ENCODE peak calls at places on chromosomes 7 and 10, in four cellular contexts. S is astrocyte of the spinal cord, O is cardiac fibroblast, N is colonic mucosa. P is an unnamed sample.

GRCh38 chr7:31782411-31782991 is 95.5 kb downstream of the PPP1R17 start:
- DNase-seq in O (peak; percentile 69), S (peak; percentile 72), N (no peak), P (peak; percentile 70)

GRCh38 chr7:77455334-77455733 is 39.2 kb upstream of the GSAP start:
- DNase-seq in N (peak; percentile 34), O (peak; percentile 80), S (peak; percentile 94), P (peak; percentile 87)

GRCh38 chr10:99532687-99533495 is at the start of gene NKX2-3:
- DNase-seq in O (peak; percentile 36), N (peak; percentile 87), S (no peak), P (no peak)

GRCh38 chr10:108904163-108904878 is 1019.0 kb downstream of the XPNPEP1 start:
- DNase-seq in S (no peak), N (no peak), O (peak; percentile 8), P (peak; percentile 77)

GRCh38 chr7:45720989-45721388 is 146.8 kb downstream of the ADCY1 start:
- DNase-seq in N (no peak), O (no peak), S (no peak), P (no peak)

GRCh38 chr7:117091721-117092120 is 138.4 kb downstream of the ST7 start:
- DNase-seq in N (no peak), S (no peak), O (no peak), P (no peak)

GRCh38 chr7:79459381-79459780 is 5.9 kb upstream of the MAGI2 start:
- DNase-seq in S (no peak), N (no peak), O (no peak), P (no peak)

GRCh38 chr7:102992820-102993531 is 80.2 kb downstream of the LRRC17 start:
- DNase-seq in O (peak; percentile 74), S (peak; percentile 92), N (peak; percentile 52), P (peak; percentile 81)

GRCh38 chr7:126685596-126685995 is 567.1 kb downstream of the GRM8 start:
- DNase-seq in N (no peak), S (no peak), O (no peak), P (no peak)

GRCh38 chr10:29630205-29631048 is 4.3 kb downstream of the SVIL start:
- DNase-seq in S (no peak), N (peak; percentile 45), O (no peak), P (no peak)

GRCh38 chr10:63105811-63106755 is 27.0 kb upstream of the NRBF2 start:
- DNase-seq in S (peak; percentile 56), O (peak; percentile 55), N (peak; percentile 25), P (peak; percentile 70)

GRCh38 chr7:141232286-141233051 is 158.6 kb downstream of the TMEM178B start:
- DNase-seq in N (no peak), S (no peak), O (no peak), P (no peak)

GRCh38 chr10:95531041-95531809 is 29.9 kb downstream of the SORBS1 start:
- DNase-seq in N (no peak), S (no peak), O (no peak), P (no peak)

GRCh38 chr10:91210435-91210834 is 10.0 kb upstream of the PCGF5 start:
- DNase-seq in N (peak; percentile 80), O (no peak), S (no peak), P (no peak)

GRCh38 chr10:80444646-80445319 is 9.3 kb upstream of the TSPAN14 start:
- DNase-seq in O (peak; percentile 87), S (peak; percentile 79), N (peak; percentile 71), P (peak; percentile 82)

GRCh38 chr7:33727415-33727814 is 177.9 kb upstream of the BMPER start:
- DNase-seq in O (no peak), S (no peak), N (no peak), P (peak; percentile 41)

GRCh38 chr10:76115471-76116155 is 684.2 kb downstream of the LRMDA start:
- DNase-seq in O (no peak), S (no peak), N (no peak), P (no peak)

GRCh38 chr7:140722254-140722653 is 25.7 kb downstream of the NDUFB2 start:
- DNase-seq in O (no peak), S (no peak), N (no peak), P (no peak)

GRCh38 chr10:110483633-110484032 is 14.1 kb upstream of the DUSP5 start:
- DNase-seq in O (no peak), S (no peak), N (no peak), P (no peak)

GRCh38 chr10:100345570-100346330 is 1.3 kb upstream of the SCD start:
- DNase-seq in N (no peak), S (peak; percentile 79), O (peak; percentile 82), P (peak; percentile 83)

GRCh38 chr10:43264324-43264986 is 2.4 kb downstream of the RASGEF1A start:
- DNase-seq in O (no peak), N (no peak), S (no peak), P (no peak)

GRCh38 chr10:124294811-124295770 is 123.6 kb downstream of the OAT start:
- DNase-seq in N (no peak), S (no peak), O (no peak), P (no peak)

GRCh38 chr10:63718453-63718852 is 197.3 kb downstream of the REEP3 start:
- DNase-seq in N (no peak), O (no peak), S (no peak), P (no peak)

GRCh38 chr10:6643962-6644361 is 63.9 kb upstream of the PRKCQ start:
- DNase-seq in N (no peak), S (no peak), O (no peak), P (no peak)

GRCh38 chr7:77386165-77386824 is 29.9 kb downstream of the GSAP start:
- DNase-seq in N (no peak), O (peak; percentile 56), S (no peak), P (peak; percentile 28)

GRCh38 chr7:159197066-159197975 is 52.7 kb upstream of the VIPR2 start:
- DNase-seq in N (peak; percentile 43), S (no peak), O (no peak), P (peak; percentile 20)

GRCh38 chr7:137484326-137484725 is 140.8 kb upstream of the PTN start:
- DNase-seq in N (no peak), S (no peak), O (no peak), P (no peak)

GRCh38 chr7:100865971-100866720 is 1.0 kb upstream of the TRIP6 start:
- DNase-seq in O (peak; percentile 49), N (peak; percentile 91), S (peak; percentile 50), P (no peak)

GRCh38 chr7:43015301-43015700 is 83.1 kb downstream of the MRPL32 start:
- DNase-seq in S (no peak), N (no peak), O (no peak), P (no peak)

GRCh38 chr7:43018446-43018845 is 86.3 kb downstream of the MRPL32 start:
- DNase-seq in O (no peak), N (no peak), S (peak; percentile 23), P (no peak)

GRCh38 chr7:43011879-43012278 is 79.7 kb downstream of the MRPL32 start:
- DNase-seq in S (no peak), O (no peak), N (no peak), P (no peak)

DNA sequence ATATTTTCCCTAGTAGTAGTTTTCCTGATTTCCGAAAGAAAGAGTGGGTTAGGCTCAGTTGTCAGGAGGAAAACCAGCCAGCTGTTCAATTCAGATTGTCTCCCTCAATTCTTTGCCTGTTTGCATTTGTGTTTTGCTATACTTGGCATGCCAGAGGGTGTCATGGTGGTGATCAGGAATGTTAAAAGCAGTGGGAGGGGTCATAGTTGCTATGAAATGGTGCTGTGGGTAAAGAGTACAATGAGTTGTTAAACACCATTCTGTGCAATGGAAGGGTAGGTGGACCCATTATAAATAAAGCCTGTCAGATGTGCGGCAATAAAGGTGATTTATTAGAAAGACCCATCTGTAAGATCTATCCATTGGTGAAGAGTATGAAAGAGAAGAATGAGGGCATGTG is 82.2 kb downstream of the MRPL32 start:
- DNase-seq in N (no peak), S (no peak), O (no peak), P (no peak)
- H3K4me3 ChIP-seq in N (no peak overlapping the region), S (no peak overlapping the region), O (no peak overlapping the region), P (no peak overlapping the region)

GRCh38 chr7:105013283-105013817 is 655 bp upstream of the KMT2E start:
- DNase-seq in O (peak; percentile 97), S (peak; percentile 95), N (peak; percentile 94), P (peak; percentile 97)

GRCh38 chr7:105015631-105015965 is 1.6 kb downstream of the KMT2E start:
- DNase-seq in O (peak; percentile 36), N (peak; percentile 72), S (peak; percentile 43), P (peak; percentile 53)

GRCh38 chr7:105013818-105014724 is at the start of gene KMT2E:
- DNase-seq in O (peak; percentile 91), N (peak; percentile 91), S (peak; percentile 84), P (peak; percentile 89)

GRCh38 chr7:105016083-105017075 is 2.4 kb downstream of the KMT2E start:
- DNase-seq in N (no peak), S (peak; percentile 50), O (peak; percentile 51), P (peak; percentile 59)

GRCh38 chr7:105014725-105015630 is 973 bp downstream of the KMT2E start:
- DNase-seq in N (peak; percentile 83), O (peak; percentile 60), S (peak; percentile 48), P (peak; percentile 56)
- TF ChIP-seq CTCF in N (no peak), O (no peak), S (no peak), P (no peak)

GRCh38 chr7:151016942-151017341 is 7.4 kb downstream of the ATG9B start:
- DNase-seq in S (no peak), N (no peak), O (no peak), P (no peak)
- H3K4me3 ChIP-seq in S (no peak overlapping the region), N (no peak overlapping the region), O (no peak overlapping the region), P (no peak overlapping the region)

DNA sequence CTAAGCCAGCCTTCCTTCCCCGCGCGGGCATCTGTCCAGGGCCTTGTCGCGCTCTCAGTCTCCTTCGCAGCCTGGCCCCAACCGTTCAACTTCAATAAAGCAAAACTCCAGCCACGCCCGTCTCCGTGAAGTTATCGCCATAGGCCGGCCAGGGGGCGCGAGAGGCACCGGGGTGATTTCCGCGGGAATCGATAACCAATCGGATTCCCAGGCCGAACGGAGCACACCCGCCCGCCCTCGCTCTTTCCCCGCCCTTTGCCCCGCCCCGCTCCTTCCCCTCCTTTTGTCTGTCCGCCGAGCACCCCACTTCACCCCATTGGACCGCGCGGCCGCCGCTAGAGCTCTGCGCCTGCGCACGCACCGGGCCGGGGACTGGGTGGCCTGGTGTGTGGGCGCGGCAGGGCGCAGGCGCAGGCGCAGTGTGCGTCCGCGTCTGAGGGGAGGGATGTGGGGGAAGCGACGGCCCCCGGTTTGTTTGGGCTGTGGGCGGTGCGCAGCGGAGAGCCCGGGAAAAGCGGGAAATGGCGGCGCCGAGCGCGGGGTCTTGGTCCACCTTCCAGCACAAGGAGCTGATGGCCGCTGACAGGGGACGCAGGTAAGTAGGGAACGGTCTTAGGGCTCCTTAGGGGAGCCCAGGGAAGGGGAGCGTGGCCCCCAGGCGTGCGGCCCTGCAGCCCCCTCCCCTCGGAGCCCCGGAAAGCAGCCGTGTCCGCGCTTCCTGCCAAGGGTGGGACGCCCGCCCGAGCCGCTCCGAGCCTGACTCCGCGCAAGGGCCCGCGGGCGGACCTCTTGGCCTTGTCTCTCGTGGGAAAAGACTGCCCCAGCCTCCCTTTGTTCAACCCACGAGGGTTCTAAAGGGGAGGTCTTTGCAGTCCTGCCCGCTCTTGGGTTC is at the start of gene CASP2:
- DNase-seq in S (peak; percentile 98), O (peak; percentile 99), N (peak; percentile 99), P (peak; percentile 98)
- TF ChIP-seq CTCF in S (peak; percentile 39), O (peak; percentile 32), N (peak; percentile 35), P (peak; percentile 46)

GRCh38 chr10:62048473-62048872 is 147.0 kb downstream of the ARID5B start:
- DNase-seq in S (no peak), O (no peak), N (no peak), P (no peak)
- H3K4me3 ChIP-seq in S (peak overlapping the region; percentile 78), O (peak overlapping the region; percentile 67), N (peak overlapping the region; percentile 31), P (no peak overlapping the region)

P was measured in choroid plexus epithelial cell.